ENCODE peak calls at places on chromosomes 12 and 14, in seven cellular contexts. O, K, V, M, L, B and X are unnamed samples.

GRCh38 chr12:43882578-43883178 is 46.8 kb downstream of the TMEM117 start:
- DNase-seq in V (no peak), B (no peak), O (peak; percentile 15), L (peak; percentile 65), K (no peak), M (peak; percentile 49), X (no peak)

GRCh38 chr14:27050195-27050594 is 452.4 kb upstream of the NOVA1 start:
- DNase-seq in V (no peak), M (no peak), O (no peak), L (no peak), K (no peak), B (no peak), X (no peak)

GRCh38 chr12:131729254-131729955 is 18.5 kb downstream of the SFSWAP start:
- DNase-seq in M (no peak), B (no peak), K (no peak), O (no peak), L (no peak), V (no peak), X (no peak)

GRCh38 chr14:30194769-30195168 is 267.1 kb upstream of the PRKD1 start:
- DNase-seq in K (no peak), L (no peak), B (no peak), O (no peak), V (no peak), M (peak; percentile 5), X (no peak)

GRCh38 chr12:66776974-66777373 is 98.1 kb upstream of the GRIP1 start:
- DNase-seq in M (no peak), O (no peak), K (no peak), L (no peak), B (no peak), V (no peak), X (no peak)

GRCh38 chr12:26195250-26195640 is at the start of gene SSPN:
- DNase-seq in K (peak; percentile 88), M (peak; percentile 4), O (peak; percentile 64), L (peak; percentile 46), V (peak; percentile 73), B (peak; percentile 77), X (peak; percentile 77)

GRCh38 chr14:37579250-37579649 is 15.8 kb downstream of the FOXA1 start:
- DNase-seq in K (no peak), B (no peak), O (no peak), L (no peak), V (no peak), M (no peak), X (no peak)

GRCh38 chr12:28550757-28551381 is 360.6 kb downstream of the CCDC91 start:
- DNase-seq in B (no peak), K (no peak), L (peak; percentile 72), M (peak; percentile 67), O (peak; percentile 16), V (no peak), X (no peak)

GRCh38 chr12:47105914-47106674 is 26.3 kb upstream of the AMIGO2 start:
- DNase-seq in O (peak; percentile 39), M (no peak), V (no peak), B (no peak), L (no peak), K (peak; percentile 90), X (no peak)

GRCh38 chr14:29545714-29546113 is 381.9 kb downstream of the PRKD1 start:
- DNase-seq in K (no peak), B (no peak), L (no peak), O (no peak), M (no peak), V (no peak), X (no peak)

GRCh38 chr12:1546931-1547640 is 47.3 kb downstream of the FBXL14 start:
- DNase-seq in L (no peak), O (no peak), B (no peak), M (no peak), K (no peak), V (no peak), X (no peak)

GRCh38 chr12:44021471-44021971 is 185.6 kb downstream of the TMEM117 start:
- DNase-seq in O (no peak), L (no peak), B (no peak), K (no peak), V (no peak), M (no peak), X (no peak)

GRCh38 chr14:34436118-34436905 is 25.7 kb downstream of the SPTSSA start:
- DNase-seq in M (peak; percentile 53), O (no peak), B (no peak), L (peak; percentile 37), K (no peak), V (no peak), X (no peak)

GRCh38 chr12:46858368-46858767 is 32.6 kb upstream of the SLC38A4 start:
- DNase-seq in B (no peak), M (no peak), O (no peak), L (no peak), K (no peak), V (no peak), X (no peak)

GRCh38 chr12:92064420-92064819 is 81.2 kb downstream of the BTG1 start:
- DNase-seq in V (no peak), O (no peak), B (no peak), L (no peak), M (no peak), K (no peak), X (no peak)

GRCh38 chr14:24119691-24120090 is 4.9 kb upstream of the NRL start:
- DNase-seq in V (no peak), M (no peak), B (no peak), O (no peak), L (no peak), K (no peak), X (no peak)

GRCh38 chr12:24719293-24719721 is 229.6 kb downstream of the BCAT1 start:
- DNase-seq in M (peak; percentile 87), B (no peak), L (peak; percentile 7), V (no peak), K (no peak), O (no peak), X (no peak)

GRCh38 chr12:119691202-119691846 is 23.4 kb downstream of the PRKAB1 start:
- DNase-seq in B (no peak), O (no peak), K (no peak), M (no peak), L (no peak), V (no peak), X (no peak)
- H3K27ac ChIP-seq in B (no peak overlapping the region), O (no peak overlapping the region), K (no peak overlapping the region), M (no peak overlapping the region), L (no peak overlapping the region), V (no peak overlapping the region), X (peak overlapping the region; percentile 41)

GRCh38 chr14:62914025-62914424 is 131.2 kb downstream of the KCNH5 start:
- DNase-seq in M (peak; percentile 36), B (no peak), O (no peak), K (no peak), V (no peak), L (no peak), X (no peak)
- H3K27ac ChIP-seq in M (no peak overlapping the region), B (no peak overlapping the region), O (no peak overlapping the region), K (no peak overlapping the region), V (no peak overlapping the region), L (no peak overlapping the region), X (no peak overlapping the region)

GRCh38 chr12:15632708-15633107 is 156.5 kb downstream of the EPS8 start:
- DNase-seq in K (no peak), O (no peak), M (peak; percentile 55), L (no peak), V (no peak), B (no peak), X (no peak)

GRCh38 chr12:15636060-15636890 is 152.9 kb downstream of the EPS8 start:
- DNase-seq in O (peak; percentile 14), M (no peak), V (no peak), L (peak; percentile 48), B (no peak), K (no peak), X (no peak)

GRCh38 chr12:15633201-15633600 is 156.0 kb downstream of the EPS8 start:
- DNase-seq in L (peak; percentile 17), O (no peak), K (no peak), B (no peak), M (no peak), V (no peak), X (no peak)

GRCh38 chr12:15631007-15631715 is 158.0 kb downstream of the EPS8 start:
- DNase-seq in K (no peak), O (no peak), M (no peak), L (no peak), V (no peak), B (no peak), X (no peak)

DNA sequence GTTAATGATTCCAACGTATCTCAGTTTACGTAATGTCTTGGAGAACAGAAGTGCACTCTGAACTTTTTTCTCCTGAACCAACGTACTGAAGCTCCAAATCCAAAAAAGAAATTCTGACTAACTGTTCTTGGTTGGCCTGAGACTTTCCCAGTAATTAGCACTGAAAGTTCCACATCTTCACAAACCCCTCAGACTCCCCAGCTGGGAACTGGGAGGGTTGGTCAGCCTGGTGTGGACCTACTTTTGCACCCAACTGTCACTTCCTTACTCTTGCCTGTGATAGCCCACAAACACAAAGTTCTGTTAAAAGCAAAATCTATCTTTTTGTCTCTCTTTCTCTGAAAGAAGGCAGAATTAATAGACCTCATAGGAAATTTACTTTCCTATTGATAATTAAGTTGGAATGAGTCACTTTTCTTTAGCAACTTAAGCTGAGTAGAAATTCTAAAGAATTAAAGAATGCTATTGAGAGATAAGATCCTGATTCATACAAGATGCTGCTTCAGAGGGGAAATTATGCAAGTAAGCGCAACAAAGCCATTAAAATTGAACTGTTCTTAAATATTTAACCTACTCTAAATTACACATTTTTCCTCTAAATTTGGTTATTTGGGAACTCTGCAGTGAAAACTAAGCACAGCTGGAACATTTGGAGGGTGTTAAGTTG is 155.0 kb downstream of the EPS8 start:
- DNase-seq in O (no peak), K (no peak), M (no peak), L (peak; percentile 53), V (no peak), B (no peak), X (no peak)
- H3K27ac ChIP-seq in O (no peak overlapping the region), K (no peak overlapping the region), M (no peak overlapping the region), L (peak overlapping the region; percentile 23), V (peak overlapping the region; percentile 64), B (no peak overlapping the region), X (no peak overlapping the region)

GRCh38 chr14:95315579-95315978 is 4.1 kb downstream of the CLMN start:
- DNase-seq in O (no peak), M (no peak), K (no peak), L (no peak), V (no peak), B (no peak), X (no peak)

GRCh38 chr14:95316826-95317225 is 2.9 kb downstream of the CLMN start:
- DNase-seq in K (no peak), M (no peak), O (no peak), L (no peak), B (no peak), V (no peak), X (no peak)

GRCh38 chr14:95313707-95314106 is 6.0 kb downstream of the CLMN start:
- DNase-seq in V (peak; percentile 38), O (peak; percentile 29), L (no peak), M (peak; percentile 80), K (no peak), B (peak; percentile 68), X (no peak)

GRCh38 chr14:95314609-95315008 is 5.1 kb downstream of the CLMN start:
- DNase-seq in O (peak; percentile 44), V (no peak), K (no peak), L (no peak), B (no peak), M (peak; percentile 92), X (no peak)

DNA sequence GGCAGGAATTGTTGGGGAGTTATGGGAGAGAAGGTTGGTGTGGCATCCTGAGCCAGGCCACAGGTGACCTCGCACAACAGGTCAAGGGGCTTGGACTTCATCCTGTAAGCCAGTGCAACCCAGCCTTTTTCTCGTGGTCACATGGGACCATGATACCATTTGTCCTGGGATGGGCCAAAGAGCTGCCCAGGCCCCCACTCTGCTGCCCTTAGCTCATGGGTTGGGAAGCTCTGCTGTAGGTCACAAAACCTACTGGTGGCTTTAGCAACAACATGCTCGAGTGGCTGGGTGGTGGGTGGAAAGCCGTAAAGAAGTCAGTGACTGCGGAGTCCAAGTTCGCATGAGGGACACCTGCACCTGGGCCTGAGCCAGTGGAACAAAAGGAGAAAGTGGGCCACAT is 4.6 kb downstream of the CLMN start:
- DNase-seq in V (no peak), M (no peak), B (no peak), L (no peak), K (no peak), O (no peak), X (no peak)
- H3K27ac ChIP-seq in V (no peak overlapping the region), M (peak overlapping the region; percentile 56), B (no peak overlapping the region), L (no peak overlapping the region), K (no peak overlapping the region), O (peak overlapping the region; percentile 88), X (peak overlapping the region; percentile 29)